ENCODE peak calls at places on chromosomes 3 and 15, in five cellular contexts. F is H9, Q is H1, E is IMR-90, H is trophoblast cell. M is an unnamed sample.

GRCh38 chr3:67809370-67809935 is 155.0 kb upstream of the SUCLG2 start:
- DNase-seq in F (peak), Q (no peak), E (no peak), H (no peak), M (no peak)

GRCh38 chr3:185630182-185630622 is 44.1 kb downstream of the SENP2 start:
- DNase-seq in F (no peak), Q (no peak), E (peak), H (no peak), M (no peak)

GRCh38 chr3:25354071-25354470 is 74.0 kb upstream of the RARB start:
- DNase-seq in F (no peak), Q (no peak), E (no peak), H (peak), M (no peak)

GRCh38 chr15:80550219-80550909 is 144.7 kb upstream of the ABHD17C start:
- DNase-seq in F (no peak), Q (no peak), E (peak), H (peak), M (no peak)

GRCh38 chr15:101189341-101189679 is 62.5 kb downstream of the CHSY1 start:
- DNase-seq in F (no peak), Q (no peak), E (no peak), H (no peak), M (no peak)

GRCh38 chr3:61030469-61031035 is 220.7 kb downstream of the FHIT start:
- DNase-seq in F (no peak), Q (no peak), E (no peak), H (peak), M (no peak)

GRCh38 chr3:78951546-78951945 is 816.3 kb downstream of the ROBO1 start:
- DNase-seq in F (no peak), Q (no peak), E (peak), H (peak), M (no peak)

GRCh38 chr15:75577401-75578205 is 1.5 kb downstream of the PTPN9 start:
- DNase-seq in F (no peak), Q (no peak), E (peak), H (peak), M (peak)

GRCh38 chr3:139251529-139251928 is 92.3 kb upstream of the MRPS22 start:
- DNase-seq in F (no peak), Q (no peak), E (no peak), H (no peak), M (no peak)

GRCh38 chr3:30231277-30232141 is 374.9 kb upstream of the TGFBR2 start:
- DNase-seq in F (no peak), Q (no peak), E (peak), H (no peak), M (no peak)

GRCh38 chr15:73786518-73786917 is 33.4 kb upstream of the INSYN1 start:
- DNase-seq in F (peak), Q (peak), E (no peak), H (no peak), M (no peak)

GRCh38 chr3:48405343-48405881 is 24.5 kb downstream of the PLXNB1 start:
- DNase-seq in F (no peak), Q (no peak), E (no peak), H (no peak), M (no peak)

GRCh38 chr3:186342197-186342596 is 19.8 kb downstream of the DGKG start:
- DNase-seq in F (no peak), Q (no peak), E (no peak), H (no peak), M (no peak)

GRCh38 chr3:183824761-183825379 is 507 bp downstream of the MAP6D1 start:
- DNase-seq in F (peak), Q (no peak), E (no peak), H (no peak), M (no peak)

GRCh38 chr3:159806412-159806811 is 182.2 kb upstream of the IL12A start:
- DNase-seq in F (no peak), Q (no peak), E (peak), H (no peak), M (no peak)

GRCh38 chr15:22808761-22809280 is 22.4 kb downstream of the NIPA1 start:
- DNase-seq in F (no peak), Q (no peak), E (no peak), H (no peak), M (no peak)

GRCh38 chr15:29613951-29614382 is 208.3 kb downstream of the TJP1 start:
- DNase-seq in F (peak), Q (no peak), E (no peak), H (peak), M (no peak)

GRCh38 chr3:183587337-183587736 is 31.8 kb upstream of the KLHL6 start:
- DNase-seq in F (no peak), Q (no peak), E (no peak), H (no peak), M (no peak)

GRCh38 chr15:99431661-99432091 is 134.1 kb upstream of the MEF2A start:
- DNase-seq in F (no peak), Q (no peak), E (no peak), H (no peak), M (no peak)

GRCh38 chr3:62421275-62421674 is 47.9 kb upstream of the FEZF2 start:
- DNase-seq in F (no peak), Q (no peak), E (no peak), H (no peak), M (peak)

GRCh38 chr3:155065537-155065936 is 14.6 kb upstream of the MME start:
- DNase-seq in F (no peak), Q (no peak), E (peak), H (peak), M (no peak)

GRCh38 chr3:84573962-84574361 is 384.8 kb upstream of the CADM2 start:
- DNase-seq in F (no peak), Q (no peak), E (no peak), H (no peak), M (no peak)

GRCh38 chr3:185153170-185153733 is 392 bp upstream of the C3orf70 start:
- DNase-seq in F (peak), Q (no peak), E (no peak), H (no peak), M (peak)

GRCh38 chr15:93035953-93036810 is 52.8 kb downstream of the RGMA start:
- DNase-seq in F (peak), Q (no peak), E (peak), H (peak), M (no peak)

GRCh38 chr3:16476636-16477035 is 36.9 kb downstream of the RFTN1 start:
- DNase-seq in F (no peak), Q (no peak), E (peak), H (no peak), M (no peak)

GRCh38 chr3:43094381-43094780 is 11.5 kb downstream of the POMGNT2 start:
- DNase-seq in F (no peak), Q (no peak), E (no peak), H (no peak), M (no peak)

GRCh38 chr3:120469440-120470415 is 18.9 kb upstream of the FSTL1 start:
- DNase-seq in F (peak), Q (no peak), E (peak), H (peak), M (no peak)

GRCh38 chr3:69866988-69867720 is 127.9 kb downstream of the MITF start:
- DNase-seq in F (no peak), Q (no peak), E (peak), H (peak), M (no peak)

GRCh38 chr3:65559643-65560042 is 479.1 kb downstream of the MAGI1 start:
- DNase-seq in F (no peak), Q (no peak), E (no peak), H (no peak), M (no peak)

GRCh38 chr3:83928391-83928790 is 1030.4 kb upstream of the CADM2 start:
- DNase-seq in F (no peak), Q (no peak), E (no peak), H (peak), M (no peak)

GRCh38 chr3:140573011-140573410 is 104.9 kb upstream of the TRIM42 start:
- DNase-seq in F (no peak), Q (no peak), E (no peak), H (no peak), M (no peak)

GRCh38 chr15:41932511-41932910 is 38.7 kb upstream of the SPTBN5 start:
- DNase-seq in F (peak), Q (no peak), E (no peak), H (no peak), M (no peak)

GRCh38 chr3:153026026-153026425 is 136.0 kb upstream of the RAP2B start:
- DNase-seq in F (no peak), Q (no peak), E (peak), H (peak), M (no peak)

DNA sequence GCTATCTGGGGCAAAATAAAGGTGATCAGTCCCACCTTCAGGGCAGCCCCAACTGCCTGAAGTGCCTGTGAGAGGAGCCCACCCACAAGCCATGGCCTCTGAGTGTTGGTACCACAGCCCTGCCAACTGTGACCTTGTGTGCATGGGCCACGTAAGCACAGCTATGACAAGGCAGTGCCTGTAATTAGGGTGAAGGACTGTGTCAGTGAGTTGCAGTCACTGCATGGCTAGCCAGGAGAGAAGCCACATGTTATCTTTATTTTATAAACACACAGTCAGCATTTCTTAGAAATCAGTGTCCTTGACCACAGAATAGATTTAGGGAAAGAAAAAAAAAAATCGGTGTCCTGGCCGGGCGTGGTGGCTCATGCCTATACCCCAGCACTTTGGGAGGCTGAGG is 24.8 kb downstream of the EXOSC7 start:
- DNase-seq in F (no peak), Q (no peak), E (no peak), H (no peak), M (no peak)
- H2BK5ac ChIP-seq in F (no peak), Q (no peak), E (no peak), H (no peak), M (no peak)

GRCh38 chr15:62060896-62061280 is 641 bp upstream of the VPS13C start:
- DNase-seq in F (no peak), Q (no peak), E (no peak), H (no peak), M (no peak)

GRCh38 chr15:62058327-62059028 is 1.8 kb downstream of the VPS13C start:
- DNase-seq in F (no peak), Q (no peak), E (no peak), H (no peak), M (no peak)

GRCh38 chr15:62059108-62059817 is 984 bp downstream of the VPS13C start:
- DNase-seq in F (no peak), Q (no peak), E (no peak), H (no peak), M (no peak)

GRCh38 chr15:62059818-62060115 is 480 bp downstream of the VPS13C start:
- DNase-seq in F (no peak), Q (no peak), E (peak), H (peak), M (no peak)

DNA sequence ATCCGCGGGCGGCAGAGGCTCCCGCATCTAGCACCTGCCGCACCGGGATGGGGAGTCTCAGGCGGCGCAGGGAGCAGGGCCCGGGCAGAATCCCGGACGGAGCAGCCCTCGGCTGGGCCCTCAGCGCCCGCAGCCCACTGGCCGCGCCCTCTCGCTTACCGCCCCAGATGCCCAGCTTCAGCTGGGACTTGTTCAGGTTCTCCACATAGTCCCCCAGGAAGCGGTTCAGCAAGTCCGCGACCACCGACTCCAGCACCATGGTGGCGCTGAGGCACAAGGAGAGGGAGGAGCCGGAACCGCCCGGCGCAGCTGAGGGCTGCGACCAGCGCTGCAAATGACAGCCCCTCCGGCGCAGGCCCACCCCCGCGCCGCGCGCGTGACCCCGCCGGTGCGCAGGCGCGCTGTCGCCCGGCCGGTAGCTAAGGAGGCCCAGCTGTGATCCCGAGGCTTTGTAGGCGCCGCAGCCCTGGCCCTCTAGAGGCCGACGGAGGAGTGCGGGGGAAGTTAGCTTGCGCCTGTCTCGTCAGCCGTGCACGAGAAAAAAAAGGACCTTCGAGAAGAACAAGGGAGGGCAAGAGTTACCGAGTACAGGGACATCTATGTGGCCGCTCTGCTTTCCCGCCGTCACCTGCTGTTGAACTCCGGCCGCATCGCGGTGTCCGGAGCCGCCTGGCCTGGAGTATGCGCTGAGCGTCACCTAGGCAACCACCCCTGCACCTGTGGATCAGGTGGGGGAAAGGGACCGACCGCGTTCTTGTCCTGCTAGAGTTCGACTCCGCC is at the start of gene VPS13C:
- DNase-seq in F (peak), Q (peak), E (peak), H (peak), M (peak)
- H3K14ac ChIP-seq in F (no peak), Q (no peak), E (peak), H (peak), M (no peak)

GRCh38 chr15:52262364-52262763 is 33.2 kb downstream of the MYO5C start:
- DNase-seq in F (no peak), Q (no peak), E (no peak), H (no peak), M (peak)
- H2BK5ac ChIP-seq in F (peak), Q (peak), E (no peak), H (peak), M (peak)

GRCh38 chr15:86837631-86838030 is 758.0 kb downstream of the AGBL1 start:
- DNase-seq in F (no peak), Q (no peak), E (no peak), H (no peak), M (no peak)

GRCh38 chr15:86833595-86833994 is 753.9 kb downstream of the AGBL1 start:
- DNase-seq in F (no peak), Q (no peak), E (no peak), H (no peak), M (no peak)

GRCh38 chr15:86834115-86834863 is 754.6 kb downstream of the AGBL1 start:
- DNase-seq in F (no peak), Q (no peak), E (no peak), H (no peak), M (no peak)

DNA sequence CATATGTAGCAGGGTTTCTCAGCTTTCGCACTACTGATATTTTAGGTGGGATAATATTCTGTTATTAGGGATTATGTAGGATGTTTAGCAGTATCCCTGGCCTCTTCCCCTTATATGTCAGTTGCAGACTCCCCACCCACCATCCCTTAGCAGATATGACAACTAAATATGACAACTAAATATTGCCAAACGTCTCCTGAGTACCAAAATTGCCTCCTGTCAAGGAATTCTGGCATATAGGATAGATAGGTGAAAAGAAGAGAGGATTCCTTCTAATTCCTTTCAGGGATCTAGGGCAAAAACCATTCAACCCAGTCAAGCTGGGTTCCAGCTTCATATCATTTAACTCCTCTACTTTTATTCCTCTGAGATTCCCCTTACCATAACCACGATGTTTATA is 759.8 kb downstream of the AGBL1 start:
- DNase-seq in F (no peak), Q (no peak), E (no peak), H (no peak), M (no peak)
- H3K14ac ChIP-seq in F (no peak), Q (no peak), E (no peak), H (no peak), M (no peak)

GRCh38 chr3:32820430-32820829 is 2.6 kb downstream of the TRIM71 start:
- DNase-seq in F (no peak), Q (no peak), E (no peak), H (no peak), M (no peak)

GRCh38 chr3:32820971-32821685 is 3.3 kb downstream of the TRIM71 start:
- DNase-seq in F (no peak), Q (no peak), E (no peak), H (no peak), M (no peak)

GRCh38 chr3:32819086-32819450 is 1.3 kb downstream of the TRIM71 start:
- DNase-seq in F (no peak), Q (no peak), E (no peak), H (peak), M (no peak)

GRCh38 chr3:32818431-32819085 is 761 bp downstream of the TRIM71 start:
- DNase-seq in F (no peak), Q (no peak), E (no peak), H (peak), M (no peak)

GRCh38 chr3:32819581-32820348 is 2.0 kb downstream of the TRIM71 start:
- DNase-seq in F (no peak), Q (no peak), E (no peak), H (peak), M (no peak)
- H2BK5ac ChIP-seq in F (no peak), Q (peak), E (no peak), H (peak), M (peak)

DNA sequence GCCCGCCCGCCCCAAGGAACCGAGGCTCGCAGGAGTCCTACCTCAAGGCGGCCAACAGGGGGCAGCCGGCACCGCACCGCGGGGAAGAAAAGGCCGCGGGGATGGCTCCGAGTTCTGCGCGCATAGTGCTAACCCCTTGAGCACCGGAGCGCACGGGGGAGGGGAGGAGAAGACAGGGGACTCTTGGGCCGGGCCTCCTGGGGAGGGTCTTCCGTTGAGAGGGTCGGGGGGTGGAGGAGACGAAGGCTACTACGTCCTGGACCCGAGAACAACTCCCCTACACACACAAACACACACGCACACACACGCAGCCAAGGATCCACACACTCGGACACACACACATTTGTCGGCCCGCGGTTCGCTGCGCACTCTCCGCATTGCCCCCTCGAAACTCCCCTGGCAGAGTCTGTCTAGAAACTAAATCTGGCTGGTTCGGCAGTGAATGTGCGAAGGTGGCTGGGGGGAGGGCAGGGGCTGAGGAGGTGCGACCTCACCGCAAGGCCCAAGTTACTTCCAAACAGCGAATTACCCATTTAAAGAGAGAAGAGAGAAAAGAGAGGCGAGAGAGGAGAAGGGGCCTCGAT is 1.8 kb downstream of the WNT5A start:
- DNase-seq in F (peak), Q (no peak), E (peak), H (peak), M (peak)
- H3K14ac ChIP-seq in F (no peak), Q (no peak), E (peak), H (peak), M (no peak)